ENCODE peak calls at places on chromosomes 3 and 15, in eight cellular contexts. P, G, I, Y, C, S, E and B are unnamed samples.
A peak's percentile ranks its signal among the peaks of the same experiment; 100 is the strongest.

GRCh38 chr15:34514251-34514760 is 69.1 kb downstream of the GOLGA8B start:
- DNase-seq in P (peak; percentile 63), G (no peak), I (no peak), Y (no peak), C (peak; percentile 58), S (no peak), E (no peak), B (no peak)

GRCh38 chr3:102006812-102007485 is 157.6 kb downstream of the NFKBIZ start:
- DNase-seq in P (no peak), G (peak; percentile 26), I (no peak), Y (no peak), C (peak; percentile 95), S (no peak), E (peak; percentile 63), B (peak; percentile 95)

GRCh38 chr15:81054236-81054635 is 53.5 kb downstream of the TLNRD1 start:
- DNase-seq in P (no peak), G (no peak), I (no peak), Y (no peak), C (peak; percentile 76), S (no peak), E (no peak), B (peak; percentile 88)

GRCh38 chr3:123678108-123678511 is 93.3 kb upstream of the HACD2 start:
- DNase-seq in P (peak; percentile 31), G (peak; percentile 2), I (no peak), Y (no peak), C (peak; percentile 85), S (no peak), E (peak; percentile 87), B (peak; percentile 94)

GRCh38 chr15:37076543-37076942 is 23.8 kb downstream of the MEIS2 start:
- DNase-seq in P (no peak), G (no peak), I (no peak), Y (no peak), C (peak; percentile 65), S (no peak), E (no peak), B (peak; percentile 80)

GRCh38 chr3:136250862-136251460 is 821 bp downstream of the PCCB start:
- DNase-seq in P (peak; percentile 81), G (peak; percentile 32), I (peak; percentile 90), Y (no peak), C (peak; percentile 75), S (peak; percentile 4), E (no peak), B (peak; percentile 63)

GRCh38 chr3:103459815-103460214 is 1025.0 kb downstream of the ZPLD1 start:
- DNase-seq in P (no peak), G (no peak), I (no peak), Y (no peak), C (no peak), S (no peak), E (no peak), B (no peak)

GRCh38 chr3:38471260-38471857 is 17.7 kb downstream of the ACVR2B start:
- DNase-seq in P (no peak), G (no peak), I (no peak), Y (no peak), C (no peak), S (no peak), E (no peak), B (peak; percentile 17)

GRCh38 chr3:9175421-9175820 is 74.0 kb downstream of the SRGAP3 start:
- DNase-seq in P (no peak), G (peak; percentile 68), I (no peak), Y (no peak), C (peak; percentile 13), S (no peak), E (peak; percentile 56), B (no peak)

GRCh38 chr3:106827515-106828213 is 549.6 kb upstream of the CCDC54 start:
- DNase-seq in P (no peak), G (no peak), I (no peak), Y (no peak), C (peak; percentile 33), S (no peak), E (no peak), B (no peak)

GRCh38 chr15:55268054-55268695 is 21.4 kb downstream of the RAB27A start:
- DNase-seq in P (no peak), G (no peak), I (no peak), Y (no peak), C (no peak), S (no peak), E (no peak), B (no peak)

GRCh38 chr3:130934442-130935089 is 40.7 kb downstream of the ATP2C1 start:
- DNase-seq in P (no peak), G (no peak), I (no peak), Y (no peak), C (peak; percentile 22), S (no peak), E (no peak), B (peak; percentile 34)

GRCh38 chr3:49924683-49925082 is 4.9 kb downstream of the MON1A start:
- DNase-seq in P (no peak), G (no peak), I (no peak), Y (no peak), C (peak; percentile 82), S (no peak), E (no peak), B (peak; percentile 93)

GRCh38 chr15:71116942-71117341 is 1.7 kb downstream of the THSD4 start:
- DNase-seq in P (no peak), G (peak; percentile 61), I (no peak), Y (no peak), C (no peak), S (no peak), E (no peak), B (no peak)

GRCh38 chr15:74050127-74050526 is 32.2 kb downstream of the GOLGA6A start:
- DNase-seq in P (no peak), G (no peak), I (no peak), Y (no peak), C (no peak), S (no peak), E (no peak), B (no peak)

GRCh38 chr15:33553157-33553556 is 242.4 kb downstream of the RYR3 start:
- DNase-seq in P (no peak), G (no peak), I (no peak), Y (no peak), C (no peak), S (no peak), E (no peak), B (peak; percentile 5)

GRCh38 chr15:80204231-80204630 is 47.8 kb downstream of the CTXND1 start:
- DNase-seq in P (no peak), G (no peak), I (peak; percentile 20), Y (no peak), C (no peak), S (no peak), E (no peak), B (no peak)

GRCh38 chr3:159839561-159840379 is 148.9 kb upstream of the IL12A start:
- DNase-seq in P (no peak), G (no peak), I (peak; percentile 93), Y (no peak), C (no peak), S (no peak), E (no peak), B (no peak)

GRCh38 chr3:157078131-157078835 is 81.7 kb downstream of the CCNL1 start:
- DNase-seq in P (no peak), G (no peak), I (no peak), Y (no peak), C (peak; percentile 62), S (no peak), E (no peak), B (peak; percentile 73)

GRCh38 chr3:149160754-149161289 is 31.4 kb downstream of the HPS3 start:
- DNase-seq in P (no peak), G (no peak), I (no peak), Y (no peak), C (no peak), S (no peak), E (no peak), B (no peak)

GRCh38 chr15:70376031-70376928 is 278.6 kb upstream of the TLE3 start:
- DNase-seq in P (no peak), G (no peak), I (no peak), Y (no peak), C (no peak), S (no peak), E (no peak), B (no peak)

GRCh38 chr15:88631464-88632028 is 7.3 kb upstream of the ISG20 start:
- DNase-seq in P (no peak), G (no peak), I (no peak), Y (no peak), C (no peak), S (no peak), E (no peak), B (no peak)

GRCh38 chr15:40443846-40444245 is 3.1 kb downstream of the BAHD1 start:
- DNase-seq in P (no peak), G (no peak), I (no peak), Y (no peak), C (peak; percentile 42), S (no peak), E (no peak), B (peak; percentile 12)

GRCh38 chr15:78325092-78325843 is 14.9 kb upstream of the CRABP1 start:
- DNase-seq in P (no peak), G (no peak), I (no peak), Y (no peak), C (no peak), S (no peak), E (no peak), B (no peak)

GRCh38 chr15:48602358-48603122 is 43.0 kb downstream of the FBN1 start:
- DNase-seq in P (no peak), G (no peak), I (no peak), Y (no peak), C (peak; percentile 81), S (no peak), E (peak; percentile 37), B (peak; percentile 71)